ENCODE peak calls at places on chromosomes 2 and 18, in four cellular contexts. Q is left lung, J is fibroblast of lung, D is brain microvascular endothelial cell. F is an unnamed sample.

GRCh38 chr2:31420936-31421335 is 6.4 kb upstream of the XDH start:
- DNase-seq in J (no peak), D (no peak), Q (no peak), F (no peak)

GRCh38 chr2:199659207-199659606 is 191.8 kb downstream of the FTCDNL1 start:
- DNase-seq in J (peak; percentile 36), D (peak; percentile 17), Q (peak; percentile 80), F (no peak)

GRCh38 chr2:176391020-176391419 is 121.8 kb downstream of the MTX2 start:
- DNase-seq in J (no peak), D (no peak), Q (no peak), F (no peak)

GRCh38 chr18:49021433-49022129 is 70.8 kb upstream of the SMAD7 start:
- DNase-seq in Q (peak; percentile 91), J (peak; percentile 31), D (peak; percentile 33), F (peak; percentile 79)

GRCh38 chr2:158463496-158464095 is 6.8 kb downstream of the PKP4 start:
- DNase-seq in Q (no peak), D (no peak), J (no peak), F (no peak)

GRCh38 chr18:69291755-69292154 is 108.9 kb upstream of the DOK6 start:
- DNase-seq in J (no peak), D (no peak), Q (no peak), F (no peak)

GRCh38 chr2:176911-177310 is 86.9 kb downstream of the SH3YL1 start:
- DNase-seq in J (no peak), D (no peak), Q (no peak), F (no peak)

GRCh38 chr2:24881623-24882022 is 38.4 kb downstream of the ADCY3 start:
- DNase-seq in Q (no peak), J (no peak), D (no peak), F (no peak)

GRCh38 chr2:179429060-179429471 is 164.4 kb upstream of the SESTD1 start:
- DNase-seq in J (no peak), Q (no peak), D (no peak), F (no peak)

GRCh38 chr2:69242651-69243051 is 144.4 kb downstream of the GFPT1 start:
- DNase-seq in D (no peak), Q (no peak), J (peak; percentile 61), F (no peak)

GRCh38 chr2:200321780-200322534 is 15.5 kb downstream of the SPATS2L start:
- DNase-seq in J (no peak), Q (no peak), D (no peak), F (no peak)

GRCh38 chr2:171084128-171084527 is 76.6 kb downstream of the TLK1 start:
- DNase-seq in D (no peak), Q (no peak), J (no peak), F (no peak)
- H3K4me3 ChIP-seq in D (no peak overlapping the region), Q (no peak overlapping the region), J (no peak overlapping the region), F (no peak overlapping the region)

GRCh38 chr2:171882095-171882769 is 11.8 kb downstream of the SLC25A12 start:
- DNase-seq in Q (no peak), J (no peak), D (no peak), F (no peak)

GRCh38 chr2:171880774-171881173 is 13.3 kb downstream of the SLC25A12 start:
- DNase-seq in Q (no peak), D (no peak), J (no peak), F (no peak)

GRCh38 chr2:171883275-171883893 is 10.7 kb downstream of the SLC25A12 start:
- DNase-seq in J (no peak), Q (no peak), D (no peak), F (no peak)

GRCh38 chr2:171878481-171878993 is 15.5 kb downstream of the SLC25A12 start:
- DNase-seq in Q (no peak), J (peak; percentile 78), D (peak; percentile 80), F (no peak)

DNA sequence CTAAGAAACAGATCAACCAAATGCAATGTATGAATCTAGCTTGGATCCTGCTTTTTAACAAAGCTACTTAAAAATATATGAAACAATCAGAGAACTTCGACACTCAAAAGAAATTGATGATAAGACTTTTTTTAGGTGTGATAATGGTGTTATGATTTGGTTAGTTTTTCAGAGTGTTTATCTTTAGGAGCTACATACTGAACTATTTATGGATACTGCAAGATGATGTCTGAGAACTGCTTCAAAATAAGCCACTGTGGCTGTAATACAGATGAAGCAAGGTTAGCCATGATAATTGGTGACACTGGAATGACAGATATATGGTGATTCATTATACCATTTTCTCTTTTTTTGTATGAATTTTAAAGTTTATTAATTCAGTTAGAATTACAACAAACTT is 14.2 kb downstream of the SLC25A12 start:
- DNase-seq in D (no peak), Q (no peak), J (no peak), F (no peak)
- H3K4me3 ChIP-seq in D (no peak overlapping the region), Q (no peak overlapping the region), J (no peak overlapping the region), F (no peak overlapping the region)

GRCh38 chr18:67402543-67402942 is 114.0 kb downstream of the DSEL start:
- DNase-seq in D (peak; percentile 74), Q (no peak), J (peak; percentile 61), F (no peak)
- H3K4me3 ChIP-seq in D (no peak overlapping the region), Q (no peak overlapping the region), J (no peak overlapping the region), F (no peak overlapping the region)

DNA sequence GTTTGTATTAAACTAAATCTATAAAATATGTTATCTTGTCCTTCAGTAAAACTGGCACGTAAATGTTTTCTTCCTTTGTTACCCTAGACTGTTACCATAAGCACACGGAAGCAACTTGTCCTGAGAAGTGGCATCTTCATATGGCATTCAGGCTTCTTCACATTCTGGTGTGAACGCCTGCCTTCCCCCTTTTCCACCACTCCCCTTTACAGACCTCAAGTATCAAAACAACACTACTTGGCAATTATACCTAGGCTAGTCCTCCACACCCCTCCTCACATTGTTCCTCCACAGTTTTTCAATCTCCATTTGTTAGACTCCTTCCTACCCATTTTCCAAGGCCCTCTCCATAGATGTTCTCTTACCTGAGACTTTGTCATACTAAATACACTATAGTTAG is 2.9 kb downstream of the MEX3C start:
- DNase-seq in D (no peak), J (no peak), Q (no peak), F (no peak)
- H3K4me3 ChIP-seq in D (peak overlapping the region; percentile 93), J (peak overlapping the region; percentile 95), Q (peak overlapping the region; percentile 90), F (no peak overlapping the region)

GRCh38 chr2:140654565-140654964 is 1476.3 kb downstream of the LRP1B start:
- DNase-seq in J (peak; percentile 73), D (no peak), Q (no peak), F (no peak)
- H3K4me3 ChIP-seq in J (no peak overlapping the region), D (no peak overlapping the region), Q (no peak overlapping the region), F (no peak overlapping the region)

GRCh38 chr18:58847383-58848071 is 17.1 kb upstream of the ZNF532 start:
- DNase-seq in Q (no peak), J (no peak), D (no peak), F (peak; percentile 31)
- H3K4me3 ChIP-seq in Q (peak overlapping the region; percentile 18), J (no peak overlapping the region), D (peak overlapping the region; percentile 32), F (no peak overlapping the region)

DNA sequence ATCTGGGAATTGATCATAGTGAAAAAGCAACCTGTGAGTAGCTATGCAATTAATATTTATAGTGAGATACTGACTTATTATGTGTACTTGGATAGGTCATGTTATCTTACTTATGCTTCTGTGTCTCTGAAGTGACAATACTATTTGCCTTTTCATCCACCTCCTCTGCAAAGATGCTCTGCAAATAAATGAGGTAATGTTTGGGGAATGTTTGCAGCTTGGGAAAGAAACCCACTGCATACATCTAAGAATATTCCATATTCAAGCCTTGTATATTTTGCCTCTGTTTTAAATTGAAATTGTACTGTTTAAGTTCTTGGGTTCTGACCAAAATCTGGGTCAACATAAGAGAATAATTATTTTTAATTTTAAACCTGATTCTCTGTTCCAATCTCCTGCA is 217.4 kb upstream of the DTNA start:
- DNase-seq in D (no peak), J (no peak), Q (no peak), F (no peak)
- H3K4me3 ChIP-seq in D (peak overlapping the region; percentile 61), J (peak overlapping the region; percentile 58), Q (no peak overlapping the region), F (peak overlapping the region; percentile 60)

GRCh38 chr2:197205590-197206215 is 104.9 kb downstream of the ANKRD44 start:
- DNase-seq in D (no peak), Q (no peak), J (no peak), F (no peak)
- H3K4me3 ChIP-seq in D (no peak overlapping the region), Q (no peak overlapping the region), J (no peak overlapping the region), F (no peak overlapping the region)

DNA sequence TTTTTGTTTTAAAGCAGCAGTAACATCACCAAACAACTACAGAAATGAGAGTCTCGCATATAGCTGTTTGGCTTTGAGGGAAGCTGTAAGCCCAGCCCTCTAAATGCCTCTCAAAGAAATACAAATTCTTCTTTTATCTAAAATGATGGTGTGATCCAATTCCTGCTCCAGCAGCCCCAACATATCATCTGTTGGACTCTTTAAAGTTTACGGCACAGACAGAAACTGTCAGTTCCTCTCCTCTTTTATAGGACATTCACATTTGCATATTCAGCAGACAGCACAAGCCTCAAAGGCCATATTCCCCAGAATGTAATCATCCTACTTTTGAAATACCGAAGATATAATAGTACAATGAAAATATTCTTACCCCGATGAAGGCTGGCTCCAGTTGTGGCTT is 216.9 kb upstream of the REV1 start:
- DNase-seq in J (no peak), D (no peak), Q (no peak), F (no peak)
- H3K4me3 ChIP-seq in J (no peak overlapping the region), D (no peak overlapping the region), Q (no peak overlapping the region), F (no peak overlapping the region)